ENCODE peak calls at places on chromosomes 16 and 17, in seven cellular contexts. Y is right lobe of liver, A is GM23338, C is cardiac fibroblast, M is lower leg skin, T is AG10803, F is AG04450. H is an unnamed sample.

GRCh38 chr17:62666801-62667591 is 39.5 kb downstream of the MRC2 start:
- DNase-seq in M (no peak), C (no peak), T (no peak), A (no peak), F (no peak), Y (no peak), H (no peak)

GRCh38 chr16:22693670-22694340 is 120.2 kb upstream of the HS3ST2 start:
- DNase-seq in A (no peak), M (no peak), Y (no peak), C (no peak), F (no peak), T (no peak), H (no peak)

GRCh38 chr17:18158022-18158600 is 25.5 kb upstream of the ALKBH5 start:
- DNase-seq in Y (peak), M (peak), A (peak), T (peak), F (peak), C (peak), H (no peak)

GRCh38 chr17:16297367-16298139 is 55.7 kb downstream of the CENPV start:
- DNase-seq in Y (peak), T (no peak), M (no peak), A (peak), C (no peak), F (no peak), H (no peak)

GRCh38 chr17:59346341-59346740 is 14.9 kb downstream of the YPEL2 start:
- DNase-seq in T (no peak), C (no peak), Y (no peak), A (no peak), F (no peak), M (no peak), H (no peak)

GRCh38 chr17:48593126-48593829 is at the start of gene HOXB5:
- DNase-seq in A (no peak), Y (no peak), C (no peak), T (no peak), F (no peak), M (no peak), H (no peak)

GRCh38 chr16:3681206-3681605 is 26.7 kb downstream of the DNASE1 start:
- DNase-seq in M (no peak), A (no peak), T (peak), F (no peak), Y (peak), C (no peak), H (no peak)

GRCh38 chr17:78548725-78549124 is 28.5 kb downstream of the DNAH17 start:
- DNase-seq in C (no peak), F (no peak), M (no peak), Y (no peak), T (no peak), A (no peak), H (no peak)

GRCh38 chr17:82563318-82563717 is 43.8 kb downstream of the FOXK2 start:
- DNase-seq in Y (no peak), C (no peak), T (no peak), A (no peak), F (no peak), M (no peak), H (no peak)

GRCh38 chr17:68101075-68101991 is 65.8 kb downstream of the KPNA2 start:
- DNase-seq in C (peak), F (peak), T (peak), M (peak), A (peak), Y (peak), H (peak)

GRCh38 chr16:84851192-84852127 is 31.7 kb downstream of the CRISPLD2 start:
- DNase-seq in C (peak), Y (peak), A (no peak), M (no peak), T (peak), F (peak), H (peak)

GRCh38 chr17:56966277-56966676 is 5.4 kb upstream of the COIL start:
- DNase-seq in M (no peak), C (no peak), A (no peak), T (no peak), Y (no peak), F (no peak), H (no peak)

GRCh38 chr16:89359296-89360147 is 130.8 kb downstream of the ANKRD11 start:
- DNase-seq in T (no peak), Y (no peak), A (no peak), F (no peak), M (no peak), C (no peak), H (no peak)

GRCh38 chr17:45224671-45225050 is 3.0 kb downstream of the FMNL1 start:
- DNase-seq in Y (no peak), C (no peak), M (no peak), F (no peak), T (no peak), A (no peak), H (no peak)

GRCh38 chr17:45222994-45223540 is 1.4 kb downstream of the FMNL1 start:
- DNase-seq in F (no peak), A (no peak), M (no peak), Y (no peak), C (no peak), T (no peak), H (no peak)

GRCh38 chr17:45222273-45222993 is 748 bp downstream of the FMNL1 start:
- DNase-seq in C (no peak), T (no peak), A (peak), M (no peak), F (no peak), Y (peak), H (no peak)

GRCh38 chr17:45225051-45225700 is 3.5 kb downstream of the FMNL1 start:
- DNase-seq in A (no peak), F (no peak), T (no peak), Y (peak), C (no peak), M (no peak), H (no peak)

GRCh38 chr17:45223541-45224528 is 2.1 kb downstream of the FMNL1 start:
- DNase-seq in F (no peak), T (no peak), A (no peak), Y (no peak), M (no peak), C (no peak), H (no peak)
- H3K4me3 ChIP-seq in F (no peak), T (no peak), A (no peak), Y (peak), M (no peak), C (no peak), H (no peak)

GRCh38 chr17:29709861-29710849 is 87.4 kb upstream of the CORO6 start:
- DNase-seq in A (no peak), Y (no peak), M (no peak), T (peak), F (no peak), C (peak), H (no peak)
- H3K4me3 ChIP-seq in A (no peak), Y (no peak), M (no peak), T (no peak), F (no peak), C (no peak), H (no peak)

GRCh38 chr17:79834575-79835469 is 4.4 kb downstream of the CBX4 start:
- DNase-seq in F (no peak), A (peak), C (no peak), Y (peak), M (peak), T (no peak), H (no peak)
- H3K4me3 ChIP-seq in F (no peak), A (peak), C (no peak), Y (no peak), M (no peak), T (no peak), H (no peak)

GRCh38 chr17:79747508-79748295 is 17.0 kb downstream of the ENPP7 start:
- DNase-seq in M (no peak), C (no peak), A (peak), T (no peak), Y (no peak), F (no peak), H (no peak)
- H3K4me3 ChIP-seq in M (no peak), C (no peak), A (peak), T (no peak), Y (no peak), F (no peak), H (no peak)

GRCh38 chr16:78735337-78735736 is 635.9 kb downstream of the WWOX start:
- DNase-seq in C (no peak), M (no peak), F (no peak), T (no peak), Y (no peak), A (no peak), H (no peak)
- H3K4me3 ChIP-seq in C (no peak), M (no peak), F (no peak), T (no peak), Y (no peak), A (no peak), H (no peak)

GRCh38 chr17:2017274-2017941 is 7.7 kb downstream of the RTN4RL1 start:
- DNase-seq in A (no peak), M (no peak), C (no peak), Y (peak), T (no peak), F (no peak), H (no peak)
- H3K4me3 ChIP-seq in A (no peak), M (no peak), C (no peak), Y (no peak), T (no peak), F (no peak), H (no peak)

GRCh38 chr17:4859816-4860625 is 26.9 kb downstream of the MINK1 start:
- DNase-seq in A (peak), C (no peak), F (no peak), M (no peak), Y (no peak), T (no peak), H (no peak)

GRCh38 chr17:4858880-4859260 is 25.7 kb downstream of the MINK1 start:
- DNase-seq in A (peak), T (peak), C (peak), F (no peak), Y (no peak), M (peak), H (no peak)

GRCh38 chr17:4862720-4863119 is 29.6 kb downstream of the MINK1 start:
- DNase-seq in T (no peak), Y (no peak), A (no peak), C (no peak), F (no peak), M (no peak), H (no peak)

GRCh38 chr17:4861052-4861451 is 27.9 kb downstream of the MINK1 start:
- DNase-seq in M (no peak), A (no peak), T (no peak), C (no peak), F (no peak), Y (no peak), H (no peak)

GRCh38 chr17:4860651-4861050 is 27.5 kb downstream of the MINK1 start:
- DNase-seq in Y (no peak), C (no peak), M (no peak), A (no peak), F (no peak), T (no peak), H (no peak)
- H3K4me3 ChIP-seq in Y (no peak), C (no peak), M (no peak), A (peak), F (no peak), T (no peak), H (no peak)

DNA sequence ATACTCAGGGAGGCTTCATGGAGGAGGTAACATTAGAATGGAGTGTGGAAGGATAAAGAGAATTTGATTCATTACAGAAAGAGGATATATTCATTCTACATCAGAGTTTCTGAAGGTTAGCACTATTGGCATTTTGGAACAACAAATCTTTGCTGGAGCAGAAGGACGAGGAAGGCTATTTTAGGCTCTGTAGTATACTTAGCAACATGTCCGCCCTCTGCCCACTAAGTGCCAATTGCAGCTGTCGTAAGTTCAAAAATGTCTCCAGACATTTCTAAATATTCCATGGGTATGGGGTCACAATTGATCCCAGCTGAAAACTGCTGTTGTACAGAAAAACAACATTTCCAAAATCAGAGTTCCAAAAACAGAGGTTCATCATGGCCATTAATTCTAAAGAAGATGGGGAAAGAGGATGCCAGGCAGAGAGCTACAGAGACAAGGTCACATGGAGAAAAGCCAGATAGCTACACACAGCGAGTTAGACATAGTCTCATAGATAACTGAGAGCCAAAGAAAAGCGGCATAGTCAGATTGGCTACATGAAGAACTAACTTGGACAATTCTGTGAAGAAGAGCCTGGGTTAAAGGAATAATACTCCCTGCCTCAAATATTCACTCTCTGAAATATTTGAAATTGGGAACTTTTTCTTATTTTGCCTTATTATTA is 846.4 kb upstream of the CDH8 start:
- DNase-seq in F (no peak), M (no peak), A (no peak), T (no peak), Y (no peak), C (no peak), H (no peak)
- H3K4me3 ChIP-seq in F (no peak), M (no peak), A (no peak), T (no peak), Y (no peak), C (no peak), H (no peak)